ENCODE peak calls at places on chromosome 17, in nine cellular contexts. K is pancreas; R is stimulated activated CD8-positive, alpha-beta memory T cell treated with anti-CD3 and anti-CD28 coated beads, Interleukin-4, amount 100 ng/mL, for 1 hour; T is ovary; N is BJ; X is NB4; Y is germinal center; C is ureter; L is upper lobe of right lung. P is an unnamed sample.

GRCh38 chr17:6473128-6473767 is 29.0 kb downstream of the PIMREG start:
- DNase-seq in K (peak), R (peak), T (peak), N (no peak), X (peak), Y (peak), C (peak), L (peak), P (peak)

GRCh38 chr17:64277831-64278562 is 14.9 kb upstream of the TEX2 start:
- DNase-seq in K (no peak), R (no peak), T (peak), N (no peak), X (no peak), Y (no peak), C (no peak), L (no peak), P (no peak)

GRCh38 chr17:50657054-50657453 is 22.4 kb downstream of the ABCC3 start:
- DNase-seq in K (peak), R (no peak), T (no peak), N (no peak), X (no peak), Y (no peak), C (no peak), L (no peak), P (no peak)

GRCh38 chr17:41814195-41814594 is 1.4 kb downstream of the FKBP10 start:
- DNase-seq in K (no peak), R (no peak), T (no peak), N (no peak), X (no peak), Y (no peak), C (no peak), L (no peak), P (no peak)

GRCh38 chr17:68539536-68540469 is 27.6 kb downstream of the PRKAR1A start:
- DNase-seq in K (no peak), R (no peak), T (peak), N (no peak), X (peak), Y (no peak), C (no peak), L (peak), P (no peak)

GRCh38 chr17:62713096-62713870 is 85.8 kb downstream of the MRC2 start:
- DNase-seq in K (no peak), R (no peak), T (no peak), N (no peak), X (no peak), Y (no peak), C (no peak), L (no peak), P (no peak)

GRCh38 chr17:38786372-38786771 is 13.0 kb downstream of the PIP4K2B start:
- DNase-seq in K (no peak), R (no peak), T (no peak), N (no peak), X (no peak), Y (no peak), C (no peak), L (no peak), P (no peak)

GRCh38 chr17:31310260-31310659 is 3.6 kb downstream of the EVI2B start:
- DNase-seq in K (no peak), R (no peak), T (no peak), N (no peak), X (peak), Y (peak), C (no peak), L (no peak), P (peak)

GRCh38 chr17:82528484-82529265 is 9.1 kb downstream of the FOXK2 start:
- DNase-seq in K (peak), R (no peak), T (no peak), N (no peak), X (peak), Y (no peak), C (peak), L (no peak), P (no peak)